ENCODE peak calls at places on chromosomes 3 and 15, in ten cellular contexts. X is GM23338, Z is BE2C, A is heart left ventricle, R is suprapubic skin, L is colonic mucosa, P is right lobe of liver, F is fibroblast of lung, K is transverse colon, D is breast epithelium. Q is an unnamed sample.

GRCh38 chr3:46383946-46384330 is 13.2 kb downstream of the CCR5 start:
- DNase-seq in X (no peak), Z (no peak), A (no peak), R (no peak), L (no peak), P (no peak), F (no peak), K (no peak), D (no peak), Q (no peak)

GRCh38 chr15:90563460-90563859 is 33.7 kb downstream of the CRTC3 start:
- DNase-seq in X (no peak), Z (no peak), A (no peak), R (no peak), L (no peak), P (no peak), F (no peak), K (no peak), D (no peak), Q (no peak)

GRCh38 chr15:44101944-44102343 is 93.1 kb downstream of the FRMD5 start:
- DNase-seq in X (no peak), Z (no peak), A (no peak), R (no peak), L (no peak), P (no peak), F (peak; percentile 97), K (no peak), D (no peak), Q (no peak)

GRCh38 chr15:35194296-35194695 is 109.2 kb upstream of the NANOGP8 start:
- DNase-seq in X (no peak), Z (no peak), A (no peak), R (no peak), L (no peak), P (no peak), F (peak; percentile 30), K (no peak), D (no peak), Q (no peak)

GRCh38 chr3:73710340-73710739 is 85.6 kb upstream of the PDZRN3 start:
- DNase-seq in X (no peak), Z (no peak), A (no peak), R (no peak), L (no peak), P (no peak), F (peak; percentile 14), K (no peak), D (no peak), Q (no peak)

GRCh38 chr3:172606021-172606420 is 82.8 kb upstream of the TNFSF10 start:
- DNase-seq in X (no peak), Z (no peak), A (no peak), R (no peak), L (no peak), P (no peak), F (peak; percentile 94), K (no peak), D (no peak), Q (no peak)

GRCh38 chr3:177345973-177346503 is 148.8 kb upstream of the TBL1XR1 start:
- DNase-seq in X (no peak), Z (no peak), A (no peak), R (no peak), L (no peak), P (no peak), F (peak; percentile 17), K (no peak), D (no peak), Q (no peak)

GRCh38 chr15:41281236-41281635 is 50.2 kb downstream of the CHP1 start:
- DNase-seq in X (no peak), Z (no peak), A (no peak), R (no peak), L (no peak), P (no peak), F (peak; percentile 90), K (no peak), D (no peak), Q (no peak)

GRCh38 chr3:31305324-31305723 is 227.4 kb upstream of the STT3B start:
- DNase-seq in X (no peak), Z (no peak), A (no peak), R (no peak), L (no peak), P (no peak), F (no peak), K (no peak), D (no peak), Q (no peak)

GRCh38 chr3:25412269-25412668 is 15.8 kb upstream of the RARB start:
- DNase-seq in X (no peak), Z (no peak), A (no peak), R (no peak), L (no peak), P (no peak), F (peak; percentile 37), K (no peak), D (no peak), Q (no peak)

GRCh38 chr15:63891763-63892123 is 58.0 kb upstream of the HERC1 start:
- DNase-seq in X (no peak), Z (no peak), A (no peak), R (no peak), L (no peak), P (no peak), F (no peak), K (no peak), D (no peak), Q (no peak)

GRCh38 chr3:14646589-14647413 is 4.8 kb upstream of the CCDC174 start:
- DNase-seq in X (peak; percentile 68), Z (no peak), A (no peak), R (no peak), L (no peak), P (no peak), F (no peak), K (no peak), D (no peak), Q (no peak)

GRCh38 chr3:99931059-99931458 is 113.4 kb downstream of the CMSS1 start:
- DNase-seq in X (no peak), Z (no peak), A (no peak), R (no peak), L (no peak), P (no peak), F (no peak), K (no peak), D (no peak), Q (no peak)

GRCh38 chr3:142801746-142802145 is 77.9 kb downstream of the TRPC1 start:
- DNase-seq in X (peak; percentile 19), Z (no peak), A (no peak), R (no peak), L (no peak), P (no peak), F (no peak), K (no peak), D (no peak), Q (no peak)

DNA sequence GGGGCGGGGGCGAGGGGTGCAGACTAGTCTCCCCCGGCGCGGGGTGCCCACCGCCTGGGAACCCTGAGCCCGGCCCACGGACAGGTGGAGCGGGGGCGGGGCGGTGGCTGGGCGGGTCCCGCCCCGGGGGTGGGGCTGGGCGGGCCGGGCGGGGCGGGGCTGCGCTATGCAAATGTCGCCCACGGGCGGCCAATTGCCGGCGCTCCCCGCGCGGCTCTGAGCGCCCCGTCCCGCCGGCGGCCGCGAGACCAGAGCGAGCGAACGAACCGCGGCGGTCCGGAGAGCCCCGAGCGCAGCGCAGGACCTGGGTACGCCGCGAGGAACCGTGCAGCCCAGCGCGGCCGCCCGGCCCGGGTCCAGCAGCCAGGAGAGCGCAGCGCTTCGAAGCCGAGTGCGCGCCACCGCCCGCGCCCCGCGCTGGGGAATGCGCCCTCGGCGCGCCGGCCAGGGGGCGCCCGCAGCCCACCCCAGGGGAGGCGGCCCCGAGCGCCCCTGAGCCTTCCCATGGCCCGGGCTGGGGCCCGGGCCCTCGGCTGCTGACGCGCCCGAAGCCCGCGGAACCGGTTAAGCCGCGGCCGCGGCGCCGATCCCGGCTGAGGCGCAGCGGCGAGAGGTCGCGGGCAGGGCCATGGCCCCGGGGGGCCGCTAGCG is at the start of gene SEMA3F:
- DNase-seq in X (peak; percentile 78), Z (peak; percentile 76), A (peak; percentile 55), R (no peak), L (peak; percentile 72), P (no peak), F (peak; percentile 73), K (peak; percentile 80), D (peak; percentile 64), Q (peak; percentile 86)
- TF ChIP-seq CTCF in X (no peak), Z (no peak), A (peak; percentile 27), R (no peak), L (no peak), P (peak; percentile 39), F (no peak), K (no peak), D (no peak), Q (peak; percentile 20)

DNA sequence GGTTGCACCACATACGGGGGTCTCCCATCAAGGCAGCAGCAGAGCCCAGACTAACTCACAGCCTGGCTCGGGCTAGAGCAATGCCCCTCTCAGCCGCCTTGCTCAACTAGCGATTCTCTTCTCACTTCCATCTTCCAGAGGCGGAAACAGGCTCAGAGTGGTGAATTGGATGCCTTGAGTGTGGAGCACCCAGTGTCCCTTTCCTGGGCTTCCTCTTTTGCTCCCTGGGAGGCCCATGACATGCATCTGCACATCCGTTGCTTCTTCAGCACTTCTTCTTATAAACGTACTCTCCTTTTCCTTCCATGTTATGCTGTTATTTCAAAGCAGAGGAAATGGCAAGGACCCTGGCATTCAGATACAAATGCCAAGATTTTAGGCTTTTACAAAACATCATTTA is 2.1 kb upstream of the IQSEC1 start:
- DNase-seq in X (no peak), Z (no peak), A (no peak), R (no peak), L (no peak), P (no peak), F (no peak), K (no peak), D (no peak), Q (no peak)
- H3K4me1 ChIP-seq in X (peaks cover 4% of the 10 kb centered on the region), Z (peaks cover 6% of the 10 kb centered on the region), A (peaks cover 21% of the 10 kb centered on the region), R (peaks cover 45% of the 10 kb centered on the region), L (no peaks in the 10 kb centered on the region), P (no peaks in the 10 kb centered on the region), F (no peaks in the 10 kb centered on the region), K (peaks cover 6% of the 10 kb centered on the region), D (no peaks in the 10 kb centered on the region), Q (no peaks in the 10 kb centered on the region)

DNA sequence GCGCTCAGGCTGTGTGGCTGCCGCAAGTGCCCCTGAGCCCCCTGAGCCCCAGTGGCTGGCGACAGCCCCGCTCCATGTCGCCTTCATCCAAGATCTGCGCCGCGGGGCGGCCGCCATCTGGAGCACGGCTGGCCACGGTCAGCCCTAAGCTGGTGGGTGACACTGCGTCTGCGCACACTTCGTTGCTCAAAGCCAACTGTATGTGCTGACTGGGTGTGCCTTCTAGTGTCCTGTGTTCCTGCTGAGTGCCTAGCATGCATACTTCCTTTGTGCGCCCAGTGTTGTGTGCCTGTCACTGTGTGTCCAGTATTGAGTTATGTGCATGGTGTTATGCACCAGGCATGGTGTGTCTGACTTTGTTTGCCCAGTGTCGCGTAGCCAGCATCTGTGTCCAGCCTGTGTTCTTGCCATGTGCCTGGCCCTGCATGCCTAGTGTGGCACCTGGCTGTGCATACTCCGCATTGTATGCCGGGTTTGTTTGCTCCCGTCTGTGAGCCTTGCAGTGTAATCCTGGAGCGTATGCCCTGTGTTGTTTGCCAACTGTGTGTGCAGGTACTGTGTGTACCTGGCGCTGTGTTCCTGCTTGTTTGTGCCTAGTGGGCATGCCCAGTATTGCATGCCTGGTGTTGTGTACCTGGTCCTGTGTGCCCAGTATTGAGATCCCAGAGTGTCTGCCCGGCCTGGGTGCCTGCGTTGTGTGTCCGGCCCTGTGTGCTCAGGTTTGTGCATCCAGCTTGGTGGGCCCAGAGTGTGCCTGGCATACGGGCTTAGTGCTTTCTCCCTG is 54.7 kb upstream of the CHRNA7 start:
- DNase-seq in X (peak; percentile 38), Z (peak; percentile 65), A (no peak), R (no peak), L (peak; percentile 60), P (no peak), F (no peak), K (peak; percentile 56), D (no peak), Q (peak; percentile 66)
- TF ChIP-seq CTCF in X (no peak), Z (peak; percentile 45), A (no peak), R (no peak), L (no peak), P (no peak), F (no peak), K (peak; percentile 32), D (no peak), Q (no peak)

GRCh38 chr3:56923546-56924224 is 121.9 kb upstream of the ARHGEF3 start:
- DNase-seq in X (peak; percentile 49), Z (no peak), A (peak; percentile 71), R (no peak), L (peak; percentile 75), P (no peak), F (peak; percentile 41), K (peak; percentile 64), D (peak; percentile 42), Q (peak; percentile 78)
- H3K4me1 ChIP-seq in X (peaks cover 12% of the 10 kb centered on the region), Z (no peaks in the 10 kb centered on the region), A (peaks cover 46% of the 10 kb centered on the region), R (peaks cover 37% of the 10 kb centered on the region), L (peaks cover 4% of the 10 kb centered on the region), P (no peaks in the 10 kb centered on the region), F (peaks cover 3% of the 10 kb centered on the region), K (peaks cover 60% of the 10 kb centered on the region), D (no peaks in the 10 kb centered on the region), Q (peaks cover 8% of the 10 kb centered on the region)